ENCODE peak calls at places on chromosomes 1 and 21, in seven cellular contexts. One of them, this sample, is unnamed.

GRCh38 chr1:177934461-177934860 is 35.4 kb downstream of the SEC16B start:
- DNase-seq in ELF-1: no peak
- DNase-seq in RCC 7860: no peak
- DNase-seq in SK-N-SH: no peak
- DNase-seq in lower lobe of right lung: no peak
- DNase-seq in astrocyte of the spinal cord: no peak
- DNase-seq in heart right ventricle: no peak
- DNase-seq in this sample: no peak

GRCh38 chr1:43067856-43068751 is 104.0 kb downstream of the EBNA1BP2 start:
- DNase-seq in heart right ventricle: no peak
- DNase-seq in astrocyte of the spinal cord: no peak
- DNase-seq in ELF-1: peak; percentile 37
- DNase-seq in lower lobe of right lung: no peak
- DNase-seq in SK-N-SH: peak; percentile 84
- DNase-seq in RCC 7860: no peak
- DNase-seq in this sample: peak; percentile 28

GRCh38 chr1:147882535-147882934 is 20.1 kb upstream of the GJA8 start:
- DNase-seq in RCC 7860: no peak
- DNase-seq in SK-N-SH: no peak
- DNase-seq in heart right ventricle: no peak
- DNase-seq in lower lobe of right lung: no peak
- DNase-seq in astrocyte of the spinal cord: no peak
- DNase-seq in ELF-1: no peak
- DNase-seq in this sample: no peak

GRCh38 chr1:153478047-153478691 is 17.7 kb upstream of the S100A7 start:
- DNase-seq in ELF-1: peak; percentile 79
- DNase-seq in astrocyte of the spinal cord: no peak
- DNase-seq in RCC 7860: no peak
- DNase-seq in lower lobe of right lung: no peak
- DNase-seq in heart right ventricle: no peak
- DNase-seq in SK-N-SH: peak; percentile 46
- DNase-seq in this sample: no peak

GRCh38 chr1:210313046-210313445 is 15.7 kb upstream of the HHAT start:
- DNase-seq in ELF-1: no peak
- DNase-seq in RCC 7860: no peak
- DNase-seq in heart right ventricle: no peak
- DNase-seq in SK-N-SH: no peak
- DNase-seq in lower lobe of right lung: no peak
- DNase-seq in astrocyte of the spinal cord: no peak
- DNase-seq in this sample: no peak

GRCh38 chr1:222910699-222911098 is 95.9 kb downstream of the DISP1 start:
- DNase-seq in SK-N-SH: no peak
- DNase-seq in astrocyte of the spinal cord: no peak
- DNase-seq in RCC 7860: no peak
- DNase-seq in ELF-1: no peak
- DNase-seq in lower lobe of right lung: no peak
- DNase-seq in heart right ventricle: no peak
- DNase-seq in this sample: no peak

GRCh38 chr21:43778469-43779335 is 2.6 kb upstream of the CSTB start:
- DNase-seq in lower lobe of right lung: no peak
- DNase-seq in heart right ventricle: no peak
- DNase-seq in ELF-1: no peak
- DNase-seq in SK-N-SH: no peak
- DNase-seq in RCC 7860: peak; percentile 86
- DNase-seq in astrocyte of the spinal cord: peak; percentile 53
- DNase-seq in this sample: no peak

GRCh38 chr1:211604548-211604947 is 25.6 kb upstream of the SLC30A1 start:
- DNase-seq in RCC 7860: no peak
- DNase-seq in SK-N-SH: no peak
- DNase-seq in heart right ventricle: no peak
- DNase-seq in lower lobe of right lung: no peak
- DNase-seq in ELF-1: no peak
- DNase-seq in astrocyte of the spinal cord: no peak
- DNase-seq in this sample: no peak

GRCh38 chr1:29638281-29638680 is 402.0 kb downstream of the PTPRU start:
- DNase-seq in heart right ventricle: no peak
- DNase-seq in ELF-1: no peak
- DNase-seq in lower lobe of right lung: no peak
- DNase-seq in SK-N-SH: no peak
- DNase-seq in astrocyte of the spinal cord: no peak
- DNase-seq in RCC 7860: no peak
- DNase-seq in this sample: no peak

GRCh38 chr1:161951646-161952045 is 72.0 kb downstream of the OLFML2B start:
- DNase-seq in ELF-1: no peak
- DNase-seq in lower lobe of right lung: no peak
- DNase-seq in heart right ventricle: no peak
- DNase-seq in astrocyte of the spinal cord: no peak
- DNase-seq in RCC 7860: no peak
- DNase-seq in SK-N-SH: no peak
- DNase-seq in this sample: no peak

GRCh38 chr21:44848821-44849521 is 24.5 kb downstream of the PTTG1IP start:
- DNase-seq in RCC 7860: no peak
- DNase-seq in SK-N-SH: no peak
- DNase-seq in astrocyte of the spinal cord: no peak
- DNase-seq in heart right ventricle: no peak
- DNase-seq in lower lobe of right lung: no peak
- DNase-seq in ELF-1: no peak
- DNase-seq in this sample: no peak

GRCh38 chr1:111462368-111463028 is 11.3 kb upstream of the C1orf162 start:
- DNase-seq in RCC 7860: no peak
- DNase-seq in ELF-1: no peak
- DNase-seq in lower lobe of right lung: no peak
- DNase-seq in SK-N-SH: no peak
- DNase-seq in astrocyte of the spinal cord: no peak
- DNase-seq in heart right ventricle: no peak
- DNase-seq in this sample: no peak

GRCh38 chr1:87224209-87224608 is 104.5 kb upstream of the LMO4 start:
- DNase-seq in heart right ventricle: no peak
- DNase-seq in ELF-1: no peak
- DNase-seq in astrocyte of the spinal cord: peak; percentile 98
- DNase-seq in lower lobe of right lung: no peak
- DNase-seq in RCC 7860: peak; percentile 99
- DNase-seq in SK-N-SH: no peak
- DNase-seq in this sample: no peak

GRCh38 chr21:18041012-18041411 is 203.6 kb upstream of the CHODL start:
- DNase-seq in ELF-1: peak; percentile 14
- DNase-seq in RCC 7860: peak; percentile 30
- DNase-seq in heart right ventricle: no peak
- DNase-seq in lower lobe of right lung: no peak
- DNase-seq in astrocyte of the spinal cord: peak; percentile 22
- DNase-seq in SK-N-SH: peak; percentile 4
- DNase-seq in this sample: no peak

GRCh38 chr1:205458777-205459566 is 3.1 kb upstream of the BLACAT1 start:
- DNase-seq in lower lobe of right lung: no peak
- DNase-seq in heart right ventricle: no peak
- DNase-seq in RCC 7860: no peak
- DNase-seq in ELF-1: peak; percentile 79
- DNase-seq in SK-N-SH: no peak
- DNase-seq in astrocyte of the spinal cord: peak; percentile 72
- DNase-seq in this sample: no peak

GRCh38 chr1:70509996-70510876 is 99.2 kb downstream of the CTH start:
- DNase-seq in lower lobe of right lung: no peak
- DNase-seq in ELF-1: peak; percentile 11
- DNase-seq in astrocyte of the spinal cord: peak; percentile 96
- DNase-seq in heart right ventricle: no peak
- DNase-seq in RCC 7860: peak; percentile 82
- DNase-seq in SK-N-SH: peak; percentile 53
- DNase-seq in this sample: no peak

GRCh38 chr1:15028117-15028516 is 125.4 kb upstream of the TMEM51 start:
- DNase-seq in astrocyte of the spinal cord: peak; percentile 92
- DNase-seq in heart right ventricle: peak; percentile 23
- DNase-seq in SK-N-SH: no peak
- DNase-seq in ELF-1: peak; percentile 29
- DNase-seq in RCC 7860: peak; percentile 98
- DNase-seq in lower lobe of right lung: no peak
- DNase-seq in this sample: no peak

GRCh38 chr1:170145691-170146676 is at the start of gene NTMT2:
- DNase-seq in lower lobe of right lung: no peak
- DNase-seq in ELF-1: peak; percentile 84
- DNase-seq in SK-N-SH: no peak
- DNase-seq in heart right ventricle: peak; percentile 63
- DNase-seq in RCC 7860: peak; percentile 63
- DNase-seq in astrocyte of the spinal cord: no peak
- DNase-seq in this sample: no peak

GRCh38 chr1:10211805-10212405 is 1.5 kb downstream of the KIF1B start:
- DNase-seq in RCC 7860: peak; percentile 33
- DNase-seq in astrocyte of the spinal cord: no peak
- DNase-seq in lower lobe of right lung: no peak
- DNase-seq in ELF-1: no peak
- DNase-seq in heart right ventricle: no peak
- DNase-seq in SK-N-SH: peak; percentile 34
- DNase-seq in this sample: no peak

GRCh38 chr21:45308211-45309068 is 20.7 kb upstream of the POFUT2 start:
- DNase-seq in lower lobe of right lung: peak; percentile 57
- DNase-seq in heart right ventricle: no peak
- DNase-seq in ELF-1: no peak
- DNase-seq in SK-N-SH: no peak
- DNase-seq in astrocyte of the spinal cord: peak; percentile 94
- DNase-seq in RCC 7860: peak; percentile 70
- DNase-seq in this sample: peak; percentile 88

GRCh38 chr1:234226819-234227165 is 146.5 kb upstream of the COA6 start:
- DNase-seq in ELF-1: no peak
- DNase-seq in SK-N-SH: no peak
- DNase-seq in RCC 7860: no peak
- DNase-seq in astrocyte of the spinal cord: no peak
- DNase-seq in heart right ventricle: no peak
- DNase-seq in lower lobe of right lung: no peak
- DNase-seq in this sample: no peak

GRCh38 chr1:165129568-165130164 is 226.8 kb downstream of the LMX1A start:
- DNase-seq in SK-N-SH: peak; percentile 41
- DNase-seq in ELF-1: peak; percentile 80
- DNase-seq in lower lobe of right lung: peak; percentile 57
- DNase-seq in RCC 7860: peak; percentile 11
- DNase-seq in heart right ventricle: peak; percentile 25
- DNase-seq in astrocyte of the spinal cord: peak; percentile 14
- DNase-seq in this sample: peak; percentile 71